ENCODE peak calls at places on chromosomes 6 and 20, in eight cellular contexts. Q is AG09319, H is choroid plexus epithelial cell, O is RWPE2, A is fibroblast of pulmonary artery, S is ovary, J is lower leg skin, K is RWPE1. M is an unnamed sample.

GRCh38 chr6:97978855-97979271 is 695.8 kb upstream of the MMS22L start:
- DNase-seq in S (no peak), Q (no peak), K (no peak), O (peak), J (no peak), A (no peak), H (no peak), M (peak)

GRCh38 chr20:13342469-13343242 is 121.6 kb downstream of the ISM1 start:
- DNase-seq in K (no peak), O (no peak), A (no peak), H (no peak), J (peak), S (no peak), Q (no peak), M (no peak)

GRCh38 chr20:45701104-45701503 is 734 bp upstream of the WFDC13 start:
- DNase-seq in J (no peak), S (no peak), H (no peak), A (no peak), O (no peak), K (no peak), Q (no peak), M (no peak)

GRCh38 chr6:152188011-152188410 is 380.5 kb downstream of the ESR1 start:
- DNase-seq in J (no peak), S (no peak), O (no peak), A (no peak), H (no peak), Q (no peak), K (no peak), M (no peak)

GRCh38 chr6:156279306-156279969 is 497.7 kb upstream of the ARID1B start:
- DNase-seq in J (no peak), H (no peak), K (no peak), S (no peak), O (no peak), Q (no peak), A (no peak), M (no peak)

GRCh38 chr20:45104786-45105185 is 3.9 kb upstream of the KCNS1 start:
- DNase-seq in O (peak), Q (no peak), S (no peak), K (peak), A (peak), J (no peak), H (peak), M (peak)

GRCh38 chr6:70834520-70834919 is 122.3 kb downstream of the B3GAT2 start:
- DNase-seq in O (no peak), H (peak), J (no peak), A (peak), K (no peak), Q (no peak), S (no peak), M (peak)

GRCh38 chr6:169643521-169643920 is 58.3 kb downstream of the WDR27 start:
- DNase-seq in J (no peak), A (no peak), S (no peak), K (no peak), H (no peak), O (no peak), Q (no peak), M (no peak)

GRCh38 chr6:70221025-70221714 is 81.7 kb downstream of the COL9A1 start:
- DNase-seq in A (peak), S (no peak), H (peak), O (no peak), K (peak), J (no peak), Q (no peak), M (peak)

GRCh38 chr6:161406633-161407032 is 132.8 kb upstream of the AGPAT4 start:
- DNase-seq in S (no peak), H (peak), J (no peak), Q (peak), K (peak), O (no peak), A (peak), M (peak)

GRCh38 chr6:25173951-25174474 is 105.2 kb upstream of the CARMIL1 start:
- DNase-seq in K (peak), A (peak), J (no peak), Q (peak), H (peak), O (peak), S (no peak), M (peak)

GRCh38 chr20:44532981-44533331 is 11.1 kb upstream of the SERINC3 start:
- DNase-seq in A (peak), H (peak), J (no peak), O (no peak), K (no peak), Q (no peak), S (no peak), M (peak)

GRCh38 chr20:25865715-25866656 is 169.3 kb upstream of the ZNF337 start:
- DNase-seq in K (peak), J (no peak), S (peak), A (peak), H (peak), Q (no peak), O (peak), M (peak)

GRCh38 chr20:17835240-17835940 is 133.2 kb downstream of the SNX5 start:
- DNase-seq in Q (no peak), J (peak), H (peak), S (peak), K (peak), O (peak), A (peak), M (peak)

GRCh38 chr6:57276946-57277345 is 40.5 kb upstream of the PRIM2 start:
- DNase-seq in A (no peak), H (no peak), K (no peak), J (no peak), Q (no peak), O (no peak), S (no peak), M (no peak)

GRCh38 chr6:34630040-34630439 is 66.5 kb downstream of the ILRUN start:
- DNase-seq in A (peak), J (no peak), H (peak), S (no peak), Q (peak), O (no peak), K (peak), M (peak)

GRCh38 chr6:135575629-135576028 is 78.1 kb upstream of the AHI1 start:
- DNase-seq in J (no peak), A (no peak), S (no peak), O (no peak), H (no peak), K (no peak), Q (no peak), M (no peak)

GRCh38 chr6:44005507-44005903 is 121.7 kb downstream of the MRPL14 start:
- DNase-seq in O (no peak), H (no peak), Q (no peak), A (no peak), S (no peak), J (no peak), K (no peak), M (no peak)

GRCh38 chr6:101439790-101440189 is 46.3 kb downstream of the GRIK2 start:
- DNase-seq in A (no peak), S (no peak), J (no peak), Q (no peak), H (peak), O (no peak), K (no peak), M (no peak)

GRCh38 chr20:40703981-40704530 is 15.0 kb upstream of the MAFB start:
- DNase-seq in K (no peak), A (no peak), O (peak), Q (no peak), H (no peak), J (peak), S (no peak), M (no peak)

GRCh38 chr20:18091624-18092023 is 33.9 kb upstream of the OVOL2 start:
- DNase-seq in H (no peak), Q (no peak), J (peak), A (no peak), S (no peak), K (no peak), O (no peak), M (peak)

GRCh38 chr6:110537208-110538123 is 61.1 kb upstream of the SLC22A16 start:
- DNase-seq in S (no peak), J (no peak), Q (peak), K (peak), H (peak), A (peak), O (no peak), M (peak)

GRCh38 chr20:44660506-44660905 is 9.0 kb upstream of the ADA start:
- DNase-seq in K (no peak), J (no peak), H (no peak), A (no peak), Q (no peak), O (no peak), S (no peak), M (peak)

GRCh38 chr20:24795444-24795843 is 153.6 kb upstream of the CST7 start:
- DNase-seq in K (no peak), S (no peak), A (no peak), Q (no peak), J (no peak), O (no peak), H (no peak), M (no peak)

GRCh38 chr20:35243317-35243716 is 16.8 kb downstream of the MMP24 start:
- DNase-seq in A (no peak), S (no peak), K (no peak), Q (no peak), J (no peak), H (no peak), O (no peak), M (no peak)

GRCh38 chr6:106490974-106491373 is 130.5 kb downstream of the CRYBG1 start:
- DNase-seq in K (no peak), A (no peak), J (no peak), S (no peak), O (no peak), Q (no peak), H (no peak), M (peak)

GRCh38 chr6:53651764-53652401 is 13.7 kb downstream of the KLHL31 start:
- DNase-seq in A (peak), S (peak), H (peak), K (peak), J (peak), Q (no peak), O (peak), M (peak)

GRCh38 chr20:32474967-32475819 is 109.9 kb downstream of the NOL4L start:
- DNase-seq in H (peak), S (peak), J (peak), Q (peak), K (peak), A (peak), O (peak), M (peak)

GRCh38 chr6:5782783-5783567 is 223.8 kb downstream of the NRN1 start:
- DNase-seq in H (peak), J (peak), O (no peak), A (no peak), Q (no peak), K (no peak), S (no peak), M (no peak)

GRCh38 chr6:93902517-93902916 is 483.2 kb upstream of the EPHA7 start:
- DNase-seq in K (no peak), H (no peak), J (no peak), S (no peak), Q (no peak), O (no peak), A (no peak), M (no peak)

GRCh38 chr6:18386302-18386976 is 711 bp upstream of the RNF144B start:
- DNase-seq in Q (no peak), J (no peak), O (no peak), S (no peak), K (no peak), A (peak), H (peak), M (peak)

GRCh38 chr20:15767636-15768369 is 805.4 kb downstream of the KIF16B start:
- DNase-seq in A (no peak), H (no peak), K (no peak), Q (no peak), J (no peak), O (no peak), S (no peak), M (no peak)

GRCh38 chr20:15760217-15760567 is 813.1 kb downstream of the KIF16B start:
- DNase-seq in A (no peak), K (no peak), S (no peak), H (no peak), J (no peak), O (no peak), Q (no peak), M (no peak)

GRCh38 chr20:15759546-15760216 is 813.6 kb downstream of the KIF16B start:
- DNase-seq in K (no peak), H (no peak), S (no peak), O (no peak), Q (peak), J (no peak), A (peak), M (peak)

GRCh38 chr20:15768370-15768741 is 804.9 kb downstream of the KIF16B start:
- DNase-seq in S (no peak), H (no peak), A (no peak), J (no peak), O (no peak), K (no peak), Q (no peak), M (no peak)

GRCh38 chr20:15763344-15763743 is 809.9 kb downstream of the KIF16B start:
- DNase-seq in Q (no peak), S (no peak), O (no peak), K (no peak), J (no peak), H (peak), A (no peak), M (no peak)
- TF ChIP-seq CTCF in Q (no peak), S (no peak), O (peak), K (no peak), J (no peak), H (no peak), A (no peak), M (no peak)

DNA sequence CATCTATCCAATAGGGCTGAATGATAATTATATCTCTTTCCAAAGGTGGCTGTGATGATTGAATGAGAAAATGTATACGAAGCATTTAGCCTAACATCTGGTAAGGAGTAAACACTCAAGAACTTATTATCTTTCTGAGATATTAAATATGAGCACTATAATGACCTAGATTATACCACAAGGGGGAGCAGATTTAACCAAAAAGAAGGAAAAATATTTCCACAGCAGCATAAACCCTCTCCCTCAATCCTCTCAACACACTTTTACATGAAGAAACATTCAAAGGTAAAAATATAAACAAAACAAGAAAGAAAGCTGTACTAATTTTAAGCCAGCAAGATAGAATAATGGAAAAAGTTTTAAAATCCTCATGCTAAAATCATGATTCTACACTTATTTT is 68.4 kb downstream of the SHPRH start:
- DNase-seq in K (peak), J (no peak), A (peak), O (no peak), S (no peak), H (peak), Q (no peak), M (peak)
- TF ChIP-seq CTCF in K (peak), J (no peak), A (peak), O (peak), S (no peak), H (peak), Q (peak), M (peak)

GRCh38 chr20:46715292-46715756 is 5.9 kb downstream of the SLC2A10 start:
- DNase-seq in J (peak), Q (peak), O (peak), H (peak), K (peak), A (peak), S (peak), M (peak)
- TF ChIP-seq CTCF in J (no peak), Q (peak), O (peak), H (peak), K (peak), A (peak), S (peak), M (no peak)

GRCh38 chr20:5938456-5939029 is 11.8 kb downstream of the TRMT6 start:
- DNase-seq in H (no peak), Q (no peak), S (no peak), K (no peak), O (no peak), A (no peak), J (no peak), M (no peak)
- TF ChIP-seq CTCF in H (no peak), Q (no peak), S (no peak), K (no peak), O (no peak), A (no peak), J (no peak), M (no peak)

DNA sequence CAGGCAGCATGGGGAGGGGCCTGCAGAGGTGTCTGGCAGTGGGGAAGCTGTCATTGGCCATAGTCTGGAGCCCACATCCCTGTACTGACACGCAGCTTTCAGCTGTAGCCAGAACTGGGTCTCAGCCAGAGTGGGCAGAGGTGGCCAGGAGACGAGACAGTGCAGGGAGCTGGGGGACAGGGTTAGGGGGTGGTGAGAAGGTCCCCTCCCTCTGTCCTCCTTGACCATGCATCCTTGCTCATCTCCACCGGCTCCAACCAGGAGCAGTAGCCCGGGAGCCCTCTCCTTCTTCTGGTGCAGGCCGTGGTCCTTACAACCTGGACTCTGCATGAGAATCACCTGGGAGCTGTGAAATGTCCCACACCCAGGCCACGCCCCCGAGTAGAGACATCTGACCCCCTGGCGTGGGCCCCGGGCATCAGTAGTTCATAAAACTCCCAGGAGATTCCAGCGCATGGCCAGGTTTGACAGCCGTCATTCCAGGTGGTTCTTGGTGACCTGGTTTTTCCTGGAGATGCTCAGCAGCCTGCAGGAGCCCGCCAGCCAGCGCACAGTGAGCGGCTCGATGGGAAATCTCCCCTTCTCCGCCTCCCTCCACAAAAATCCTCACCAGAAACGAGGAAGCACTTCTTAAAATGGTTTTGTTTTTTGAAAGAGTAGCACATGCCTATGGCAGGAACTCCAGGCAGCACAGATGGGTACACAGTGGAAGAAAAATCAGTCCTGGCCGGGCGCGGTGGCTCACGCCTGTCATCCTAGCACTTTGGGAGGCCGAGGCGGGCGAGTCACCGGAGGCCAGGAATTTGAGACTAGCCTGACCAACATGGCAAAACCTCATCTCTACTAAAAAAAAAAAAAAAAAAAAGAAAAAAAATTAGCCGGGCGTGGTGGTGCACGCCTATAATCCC is 56.2 kb downstream of the ADNP start:
- DNase-seq in A (no peak), H (no peak), O (peak), J (no peak), S (no peak), Q (no peak), K (no peak), M (no peak)
- TF ChIP-seq CTCF in A (no peak), H (no peak), O (no peak), J (no peak), S (no peak), Q (no peak), K (no peak), M (no peak)

GRCh38 chr6:64729522-64729921 is 977.5 kb downstream of the EYS start:
- DNase-seq in Q (no peak), O (no peak), J (no peak), K (no peak), S (no peak), H (no peak), A (no peak), M (no peak)

GRCh38 chr6:64732888-64733287 is 974.1 kb downstream of the EYS start:
- DNase-seq in J (no peak), S (no peak), Q (no peak), O (no peak), K (peak), A (peak), H (peak), M (peak)

DNA sequence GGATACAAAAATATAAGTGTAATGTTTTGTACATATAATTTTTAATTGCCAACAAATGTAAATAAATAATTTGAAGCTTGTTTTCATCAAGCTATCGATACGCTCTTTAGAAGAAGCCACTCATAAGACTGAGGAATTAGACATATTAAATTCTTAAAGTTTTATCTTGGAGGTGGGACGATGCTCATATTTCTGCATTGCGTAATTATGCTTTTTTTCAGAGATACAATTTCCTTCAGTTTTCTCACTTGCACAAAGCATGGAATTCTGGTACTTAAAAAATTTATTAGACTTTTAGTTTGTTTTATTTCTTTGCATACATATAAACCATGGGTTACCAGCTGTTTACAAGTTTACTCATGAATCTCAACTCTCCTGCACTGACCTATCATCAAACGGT is 980.0 kb downstream of the EYS start:
- DNase-seq in Q (no peak), K (no peak), H (no peak), O (no peak), S (no peak), A (no peak), J (no peak), M (no peak)
- TF ChIP-seq CTCF in Q (no peak), K (no peak), H (no peak), O (no peak), S (no peak), A (no peak), J (no peak), M (no peak)

DNA sequence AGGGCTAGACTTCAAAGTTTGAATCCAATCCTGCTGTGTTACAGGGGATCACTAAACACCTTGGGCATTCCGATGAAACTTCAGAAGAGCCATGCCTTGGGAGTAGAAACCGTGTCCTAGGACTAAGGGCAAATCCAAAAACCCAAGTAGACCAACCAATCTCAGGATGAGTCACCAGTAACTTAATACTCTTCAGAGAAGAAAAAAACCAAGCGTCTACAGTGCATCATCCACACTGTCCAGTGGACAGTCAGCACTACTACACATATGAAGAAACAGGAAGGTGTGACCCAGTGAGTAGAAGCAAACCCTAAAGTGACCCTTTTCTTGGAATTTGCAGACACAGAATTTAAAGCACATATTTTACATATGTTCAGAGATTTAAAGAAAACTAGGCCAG is 39.4 kb upstream of the VAPB start:
- DNase-seq in S (no peak), O (no peak), H (peak), J (no peak), A (peak), K (peak), Q (no peak), M (peak)
- TF ChIP-seq CTCF in S (no peak), O (peak), H (peak), J (no peak), A (no peak), K (no peak), Q (no peak), M (no peak)